ENCODE peak calls at places on chromosomes 6 and 20, in seven cellular contexts. N is NCI-H1436; B is AG10803; Y is NT2/D1; J is midbrain; C is CD8-positive, alpha-beta memory T cell; I is GDM1. U is an unnamed sample.

GRCh38 chr20:56554869-56555268 is 21.8 kb downstream of the FAM209B start:
- DNase-seq in J (peak), Y (peak), N (peak), C (no peak), B (peak), I (peak), U (peak)

GRCh38 chr6:127301199-127301700 is 34.6 kb downstream of the RNF146 start:
- DNase-seq in Y (no peak), B (peak), N (no peak), C (no peak), J (no peak), I (no peak), U (no peak)

GRCh38 chr6:56699066-56699654 is 56.5 kb upstream of the DST start:
- DNase-seq in Y (no peak), J (peak), N (peak), B (peak), I (no peak), C (no peak), U (peak)

GRCh38 chr20:59745201-59745600 is 140.9 kb downstream of the PHACTR3 start:
- DNase-seq in N (no peak), C (no peak), B (no peak), I (no peak), Y (no peak), J (no peak), U (no peak)

GRCh38 chr20:41347523-41348429 is 7.2 kb downstream of the LPIN3 start:
- DNase-seq in N (no peak), J (no peak), Y (no peak), I (no peak), B (peak), C (no peak), U (no peak)

GRCh38 chr6:33672808-33673207 is 38.7 kb downstream of the UQCC2 start:
- DNase-seq in Y (peak), N (no peak), B (peak), C (no peak), I (no peak), J (no peak), U (no peak)

GRCh38 chr6:161169690-161170089 is 104.2 kb downstream of the AGPAT4 start:
- DNase-seq in Y (no peak), I (no peak), C (no peak), J (no peak), N (no peak), B (peak), U (peak)

GRCh38 chr6:138099832-138100231 is 7.4 kb downstream of the PERP start:
- DNase-seq in J (no peak), I (no peak), Y (no peak), N (no peak), B (peak), C (no peak), U (no peak)

GRCh38 chr6:156423075-156423474 is 354.1 kb upstream of the ARID1B start:
- DNase-seq in J (no peak), I (no peak), N (no peak), B (peak), C (no peak), Y (no peak), U (no peak)

GRCh38 chr20:3691897-3692296 is 10.1 kb upstream of the ADAM33 start:
- DNase-seq in Y (no peak), B (no peak), C (no peak), J (no peak), I (no peak), N (no peak), U (no peak)

GRCh38 chr20:12331236-12331635 is 413.5 kb downstream of the BTBD3 start:
- DNase-seq in C (no peak), J (no peak), B (no peak), I (no peak), N (no peak), Y (no peak), U (no peak)

GRCh38 chr6:161618816-161619454 is 345.1 kb upstream of the AGPAT4 start:
- DNase-seq in C (no peak), B (peak), N (no peak), J (peak), I (no peak), Y (peak), U (no peak)

GRCh38 chr6:98041072-98041471 is 758.1 kb upstream of the MMS22L start:
- DNase-seq in C (no peak), N (no peak), J (no peak), B (no peak), Y (peak), I (no peak), U (no peak)

GRCh38 chr6:90338409-90338808 is 41.8 kb upstream of the BACH2 start:
- DNase-seq in C (no peak), Y (no peak), I (no peak), N (no peak), J (no peak), B (peak), U (no peak)

GRCh38 chr6:151058021-151058733 is 181.6 kb upstream of the AKAP12 start:
- DNase-seq in Y (no peak), B (no peak), N (no peak), I (no peak), C (no peak), J (no peak), U (no peak)

GRCh38 chr6:14130431-14131075 is 13.0 kb downstream of the CD83 start:
- DNase-seq in I (no peak), Y (no peak), N (no peak), J (no peak), C (no peak), B (no peak), U (no peak)

GRCh38 chr20:63215101-63216040 is 560 bp downstream of the YTHDF1 start:
- DNase-seq in J (no peak), B (peak), I (no peak), C (no peak), Y (no peak), N (no peak), U (peak)

GRCh38 chr20:46970937-46971630 is 76.4 kb downstream of the EYA2 start:
- DNase-seq in J (peak), I (no peak), Y (peak), N (peak), C (no peak), B (peak), U (no peak)

GRCh38 chr6:6881438-6882267 is 226.1 kb upstream of the RREB1 start:
- DNase-seq in C (no peak), N (no peak), Y (no peak), J (no peak), B (no peak), I (no peak), U (no peak)

GRCh38 chr6:42819803-42820508 is 38.1 kb downstream of the BICRAL start:
- DNase-seq in J (no peak), Y (no peak), I (no peak), N (peak), B (peak), C (peak), U (peak)

GRCh38 chr20:22770240-22770800 is 185.9 kb upstream of the FOXA2 start:
- DNase-seq in B (no peak), J (no peak), C (no peak), Y (no peak), I (no peak), N (no peak), U (no peak)

GRCh38 chr20:50096237-50096636 is 16.7 kb downstream of the UBE2V1 start:
- DNase-seq in I (no peak), J (no peak), N (no peak), C (no peak), Y (no peak), B (no peak), U (no peak)

GRCh38 chr20:47217482-47218446 is 138.7 kb downstream of the ZMYND8 start:
- DNase-seq in B (no peak), C (no peak), J (no peak), N (no peak), Y (no peak), I (no peak), U (no peak)

U was measured in DMS79 treated with DMSO at 0.1 percent for 48 hours.